ENCODE peak calls at places on chromosomes 5 and 9, in four cellular contexts. D is H1, A is SK-N-SH, E is HepG2. C is an unnamed sample. For H3K27me3, the result is how much of the 10 kb centered on the place peaks cover.

GRCh38 chr5:118808441-118808840 is 179.9 kb downstream of the DTWD2 start:
- DNase-seq in E (no peak), D (no peak), A (no peak), C (no peak)

GRCh38 chr9:12723409-12724028 is 30.3 kb downstream of the TYRP1 start:
- DNase-seq in D (no peak), A (no peak), E (peak), C (no peak)

GRCh38 chr9:108671156-108671555 is 184.6 kb downstream of the ACTL7B start:
- DNase-seq in A (no peak), E (peak), D (no peak), C (peak)

GRCh38 chr9:83154087-83154736 is 91.3 kb upstream of the RASEF start:
- DNase-seq in A (no peak), E (no peak), D (no peak), C (no peak)

GRCh38 chr5:126354012-126354856 is 69.0 kb upstream of the GRAMD2B start:
- DNase-seq in A (peak), E (peak), D (no peak), C (no peak)

GRCh38 chr5:111353035-111353434 is 128.9 kb downstream of the CAMK4 start:
- DNase-seq in A (no peak), E (no peak), D (no peak), C (no peak)

GRCh38 chr9:89812556-89813181 is 207.9 kb downstream of the GADD45G start:
- DNase-seq in A (no peak), D (no peak), E (no peak), C (no peak)

GRCh38 chr5:148937239-148937638 is 110.8 kb downstream of the ADRB2 start:
- DNase-seq in E (no peak), D (no peak), A (no peak), C (no peak)

GRCh38 chr5:72108200-72109050 is 1.1 kb downstream of the MAP1B start:
- DNase-seq in A (peak), E (peak), D (no peak), C (peak)

GRCh38 chr5:87266914-87267573 is 639 bp upstream of the RASA1 start:
- DNase-seq in D (no peak), E (no peak), A (no peak), C (no peak)

GRCh38 chr5:151257731-151258715 is 5.0 kb downstream of the GM2A start:
- DNase-seq in E (no peak), D (no peak), A (no peak), C (no peak)

GRCh38 chr9:111866976-111867375 is 29.6 kb upstream of the UGCG start:
- DNase-seq in A (no peak), E (peak), D (no peak), C (no peak)

GRCh38 chr5:44708611-44709010 is 100.1 kb upstream of the MRPS30 start:
- DNase-seq in E (no peak), D (no peak), A (no peak), C (no peak)

GRCh38 chr5:9046756-9047481 is 499.0 kb downstream of the SEMA5A start:
- DNase-seq in A (no peak), D (no peak), E (no peak), C (no peak)

GRCh38 chr9:8234286-8234819 is 434.8 kb upstream of the DMAC1 start:
- DNase-seq in E (no peak), A (no peak), D (peak), C (no peak)

GRCh38 chr9:136086951-136087740 is 7.9 kb downstream of the NACC2 start:
- DNase-seq in A (peak), E (no peak), D (no peak), C (no peak)

GRCh38 chr9:81578606-81579005 is 110.7 kb downstream of the TLE1 start:
- DNase-seq in D (no peak), A (no peak), E (no peak), C (no peak)

GRCh38 chr5:67730917-67731474 is 484.6 kb upstream of the PIK3R1 start:
- DNase-seq in D (no peak), A (no peak), E (no peak), C (no peak)

GRCh38 chr5:16539169-16539666 is 73.6 kb upstream of the ZNF622 start:
- DNase-seq in A (no peak), D (no peak), E (peak), C (no peak)

GRCh38 chr5:53063791-53064190 is 45.8 kb downstream of the MOCS2 start:
- DNase-seq in E (no peak), D (no peak), A (no peak), C (no peak)

GRCh38 chr9:136095495-136096058 is 488 bp upstream of the NACC2 start:
- DNase-seq in A (peak), E (no peak), D (no peak), C (peak)

GRCh38 chr5:180645609-180646204 is 3.7 kb downstream of the FLT4 start:
- DNase-seq in A (peak), E (no peak), D (no peak), C (no peak)
- H3K27me3 ChIP-seq in A (half or more), E (half or more), D (under half), C (under half)

DNA sequence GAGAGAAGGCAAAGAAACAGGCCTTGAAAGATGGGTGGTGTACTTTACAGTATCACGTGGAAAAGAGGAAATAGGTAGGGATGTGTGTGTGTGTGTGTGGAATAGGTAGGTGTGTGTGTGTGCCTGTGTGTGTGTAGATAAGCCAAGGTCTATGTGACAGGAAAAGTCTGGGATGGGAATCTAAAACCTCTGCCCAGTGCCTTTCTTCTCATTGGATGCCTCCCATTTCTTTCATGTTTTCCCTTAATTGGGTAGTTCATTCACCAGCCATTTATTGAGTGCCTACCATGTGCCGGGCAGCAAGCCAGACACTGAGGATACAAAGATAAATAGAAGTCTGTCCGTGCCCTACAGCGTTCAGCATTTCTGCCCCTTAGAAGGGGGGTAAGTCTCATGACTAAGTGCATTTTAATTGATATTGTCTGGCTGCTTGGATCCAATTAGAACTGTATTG is 1.0 kb downstream of the URM1 start:
- DNase-seq in A (no peak), E (no peak), D (no peak), C (no peak)
- H3K27ac ChIP-seq in A (peak), E (peak), D (no peak), C (no peak)

GRCh38 chr9:34633851-34634550 is 3.6 kb downstream of the SIGMAR1 start:
- DNase-seq in E (peak), D (no peak), A (peak), C (peak)
- TF ChIP-seq GABPA in E (peak), D (no peak), A (no peak), C (no peak)

DNA sequence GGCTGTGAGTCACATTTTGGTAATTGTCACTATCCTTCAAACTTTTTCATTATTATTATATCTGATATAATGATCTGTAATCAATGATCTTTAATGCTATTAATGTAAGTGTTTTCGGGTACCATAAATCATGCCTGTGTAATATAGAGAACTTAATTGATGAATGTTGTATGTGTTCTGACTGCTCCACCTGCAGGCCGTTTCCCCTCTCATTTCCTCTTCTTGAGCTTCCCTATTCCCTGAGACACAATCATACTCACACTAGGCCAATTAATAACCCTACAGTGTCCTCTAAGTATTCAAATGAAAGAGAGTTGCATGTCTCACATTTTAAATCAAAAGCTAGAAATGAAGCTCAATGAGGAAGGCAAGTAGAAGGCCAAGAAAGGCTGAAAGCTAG is 420.9 kb upstream of the SGCD start:
- DNase-seq in A (no peak), E (no peak), D (no peak), C (no peak)
- H3K27me3 ChIP-seq in A (under half), E (under half), D (under half), C (under half)

GRCh38 chr5:37905230-37905629 is 65.4 kb upstream of the GDNF start:
- DNase-seq in D (no peak), A (no peak), E (no peak), C (no peak)

GRCh38 chr5:37906416-37906815 is 66.6 kb upstream of the GDNF start:
- DNase-seq in D (no peak), A (no peak), E (no peak), C (no peak)

GRCh38 chr5:37900692-37901091 is 60.9 kb upstream of the GDNF start:
- DNase-seq in E (peak), A (peak), D (no peak), C (no peak)

GRCh38 chr5:37899037-37899436 is 59.2 kb upstream of the GDNF start:
- DNase-seq in A (no peak), E (no peak), D (no peak), C (no peak)

GRCh38 chr5:37902323-37902722 is 62.5 kb upstream of the GDNF start:
- DNase-seq in D (no peak), A (no peak), E (no peak), C (no peak)
- H3K27ac ChIP-seq in D (no peak), A (no peak), E (no peak), C (no peak)

GRCh38 chr5:139148306-139148705 is 49.9 kb downstream of the SIL1 start:
- DNase-seq in D (no peak), E (no peak), A (no peak), C (no peak)
- TF ChIP-seq GABPA in D (no peak), E (no peak), A (no peak), C (no peak)

GRCh38 chr9:21402387-21403247 is 6.3 kb upstream of the IFNA8 start:
- DNase-seq in D (no peak), E (no peak), A (peak), C (no peak)

GRCh38 chr9:21395778-21396717 is 10.8 kb upstream of the IFNA2 start:
- DNase-seq in E (peak), D (no peak), A (peak), C (peak)

GRCh38 chr9:21404146-21404545 is 4.8 kb upstream of the IFNA8 start:
- DNase-seq in E (no peak), A (no peak), D (no peak), C (no peak)

GRCh38 chr9:21398955-21399489 is 9.9 kb upstream of the IFNA8 start:
- DNase-seq in A (no peak), D (no peak), E (no peak), C (no peak)
- H3K27me3 ChIP-seq in A (under half), D (under half), E (under half), C (under half)

GRCh38 chr5:142530904-142531303 is 155.0 kb downstream of the FGF1 start:
- DNase-seq in D (no peak), E (no peak), A (no peak), C (no peak)

GRCh38 chr5:142531977-142532376 is 153.9 kb downstream of the FGF1 start:
- DNase-seq in E (no peak), D (no peak), A (no peak), C (no peak)

GRCh38 chr5:142527664-142528295 is 158.1 kb downstream of the FGF1 start:
- DNase-seq in A (no peak), E (no peak), D (no peak), C (no peak)

GRCh38 chr5:142529626-142530278 is 156.1 kb downstream of the FGF1 start:
- DNase-seq in A (no peak), E (peak), D (no peak), C (no peak)

GRCh38 chr5:142532416-142533176 is 153.3 kb downstream of the FGF1 start:
- DNase-seq in E (no peak), D (no peak), A (no peak), C (no peak)
- H3K27ac ChIP-seq in E (no peak), D (no peak), A (no peak), C (no peak)

DNA sequence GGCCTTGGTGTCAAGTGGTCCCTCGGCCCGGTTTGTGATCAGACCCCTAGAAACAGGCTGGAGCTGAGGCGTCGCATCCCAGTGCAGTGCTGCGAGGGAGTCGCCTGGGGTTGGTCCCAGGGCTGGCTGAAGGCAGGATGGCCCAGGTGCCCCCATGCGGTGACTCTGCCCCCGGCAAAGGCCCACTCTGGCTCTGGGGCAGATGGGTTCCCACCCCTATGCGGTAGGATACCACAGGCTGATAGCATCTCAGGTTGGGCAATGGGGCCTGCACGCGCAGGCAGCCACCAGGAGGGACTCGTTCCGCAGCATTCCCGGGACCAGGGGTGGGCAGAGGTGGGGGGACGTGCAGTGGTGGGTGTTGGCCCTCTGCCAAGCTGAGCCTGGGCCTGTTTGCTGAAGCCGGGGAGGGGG is 86.0 kb downstream of the RXRA start:
- DNase-seq in E (no peak), D (no peak), A (no peak), C (peak)
- TF ChIP-seq GABPA in E (no peak), D (no peak), A (no peak), C (no peak)